ENCODE peak calls at places on chromosomes 2 and 18, in six cellular contexts. E is SK-N-SH, R is A549, W is K562, J is transverse colon, K is tibial nerve. U is an unnamed sample. For H3K4me1, the result is how much of the 10 kb centered on the place peaks cover.

GRCh38 chr2:71291398-71291797 is 40.2 kb upstream of the ZNF638 start:
- DNase-seq in E (no peak), R (no peak), W (no peak), J (no peak), K (no peak), U (no peak)

GRCh38 chr2:39405364-39405763 is 31.7 kb downstream of the MAP4K3 start:
- DNase-seq in E (no peak), R (no peak), W (no peak), J (no peak), K (no peak), U (no peak)

GRCh38 chr2:32061973-32062861 is 1.1 kb upstream of the SPAST start:
- DNase-seq in E (peak), R (no peak), W (peak), J (peak), K (peak), U (peak)

GRCh38 chr18:46334200-46334553 is 230.0 kb downstream of the HAUS1 start:
- DNase-seq in E (no peak), R (no peak), W (no peak), J (no peak), K (no peak), U (no peak)

GRCh38 chr18:31301201-31301655 is 16.7 kb upstream of the DSG1 start:
- DNase-seq in E (no peak), R (peak), W (no peak), J (no peak), K (no peak), U (no peak)

GRCh38 chr2:8148260-8148880 is 533.5 kb upstream of the ID2 start:
- DNase-seq in E (no peak), R (peak), W (no peak), J (peak), K (no peak), U (no peak)

GRCh38 chr2:158191076-158191566 is 89.4 kb downstream of the UPP2 start:
- DNase-seq in E (no peak), R (no peak), W (no peak), J (no peak), K (no peak), U (no peak)

GRCh38 chr18:51170689-51171088 is 26.8 kb downstream of the MEX3C start:
- DNase-seq in E (no peak), R (no peak), W (no peak), J (no peak), K (no peak), U (no peak)

GRCh38 chr2:235642446-235643107 is 148.7 kb downstream of the AGAP1 start:
- DNase-seq in E (peak), R (no peak), W (peak), J (no peak), K (peak), U (no peak)

GRCh38 chr18:57429607-57430165 is 5.5 kb upstream of the ONECUT2 start:
- DNase-seq in E (no peak), R (no peak), W (no peak), J (no peak), K (no peak), U (no peak)

GRCh38 chr2:129464036-129464435 is 515.4 kb upstream of the RAB6C start:
- DNase-seq in E (no peak), R (no peak), W (no peak), J (no peak), K (no peak), U (no peak)

GRCh38 chr2:66034467-66034866 is 400.5 kb upstream of the MEIS1 start:
- DNase-seq in E (no peak), R (no peak), W (no peak), J (no peak), K (no peak), U (no peak)

GRCh38 chr2:66032376-66032775 is 402.5 kb upstream of the MEIS1 start:
- DNase-seq in E (no peak), R (no peak), W (no peak), J (no peak), K (no peak), U (no peak)

DNA sequence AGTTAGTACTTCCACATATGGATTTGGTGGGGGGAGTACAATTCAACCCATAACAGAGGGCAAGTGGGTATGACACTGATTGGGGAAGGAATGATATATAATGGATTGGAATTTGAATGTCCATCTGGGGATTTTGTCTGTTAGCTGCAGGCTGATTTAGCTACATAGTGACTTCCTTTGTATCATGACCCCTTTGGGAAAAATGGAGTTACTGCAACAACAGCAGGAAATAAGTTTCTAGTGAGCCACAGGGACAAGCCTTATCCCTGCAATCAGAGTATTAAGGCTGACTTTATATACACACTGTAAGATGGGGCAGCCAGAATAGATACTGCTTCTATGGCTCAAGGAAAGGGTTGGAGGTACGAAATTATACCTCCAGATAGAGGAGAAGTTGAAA is 404.4 kb upstream of the MEIS1 start:
- DNase-seq in E (peak), R (no peak), W (peak), J (no peak), K (no peak), U (no peak)
- TF ChIP-seq EP300 in E (no peak), R (no peak), W (no peak), J (no peak), K (no peak), U (no peak)

GRCh38 chr2:101331202-101331601 is 22.7 kb upstream of the RNF149 start:
- DNase-seq in E (no peak), R (no peak), W (no peak), J (no peak), K (no peak), U (no peak)
- H3K4me1 ChIP-seq in E (under half), R (under half), W (under half), J (under half), K (under half), U (under half)

GRCh38 chr18:63161728-63162195 is 157.8 kb downstream of the BCL2 start:
- DNase-seq in E (no peak), R (peak), W (peak), J (peak), K (peak), U (peak)

GRCh38 chr18:63159590-63159989 is 160.0 kb downstream of the BCL2 start:
- DNase-seq in E (no peak), R (no peak), W (no peak), J (peak), K (no peak), U (no peak)

GRCh38 chr18:63160172-63160995 is 159.2 kb downstream of the BCL2 start:
- DNase-seq in E (no peak), R (no peak), W (no peak), J (no peak), K (no peak), U (no peak)

GRCh38 chr18:63162271-63163014 is 157.1 kb downstream of the BCL2 start:
- DNase-seq in E (no peak), R (no peak), W (no peak), J (peak), K (no peak), U (peak)

DNA sequence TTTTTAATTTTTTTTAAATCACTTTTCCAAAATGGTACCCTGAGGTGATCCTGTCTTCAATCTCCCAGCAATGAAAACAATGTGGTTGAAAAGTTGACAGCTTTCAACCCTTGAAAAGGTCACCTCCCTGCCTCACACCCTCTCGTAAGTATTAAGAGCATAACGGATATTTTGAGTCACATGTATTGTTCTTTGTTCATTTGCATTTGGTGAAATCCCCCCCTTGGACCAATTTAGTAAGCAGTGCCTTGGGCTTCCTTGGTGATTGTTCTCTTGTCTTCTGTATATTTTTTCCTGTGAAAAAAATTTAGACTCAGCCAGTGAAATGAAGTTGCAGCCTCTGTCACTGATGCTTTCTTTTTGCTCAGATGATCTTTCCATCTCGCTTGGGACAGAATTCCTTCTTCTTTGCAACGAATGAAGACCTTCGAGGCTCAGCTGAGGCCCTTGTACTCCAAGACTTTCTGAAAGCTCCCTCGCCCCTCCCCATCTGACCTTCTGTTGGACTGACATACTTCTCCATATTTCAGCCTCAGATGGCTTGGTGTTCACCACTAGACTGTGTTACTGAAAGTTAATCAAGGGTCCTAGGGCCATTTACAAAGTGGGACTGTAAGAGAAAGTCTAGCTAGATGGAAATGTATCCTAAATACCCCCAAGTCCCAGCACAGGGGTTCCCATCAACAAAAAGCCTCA is 158.4 kb downstream of the BCL2 start:
- DNase-seq in E (no peak), R (no peak), W (no peak), J (no peak), K (no peak), U (no peak)
- TF ChIP-seq EP300 in E (no peak), R (no peak), W (no peak), J (no peak), K (no peak), U (no peak)

DNA sequence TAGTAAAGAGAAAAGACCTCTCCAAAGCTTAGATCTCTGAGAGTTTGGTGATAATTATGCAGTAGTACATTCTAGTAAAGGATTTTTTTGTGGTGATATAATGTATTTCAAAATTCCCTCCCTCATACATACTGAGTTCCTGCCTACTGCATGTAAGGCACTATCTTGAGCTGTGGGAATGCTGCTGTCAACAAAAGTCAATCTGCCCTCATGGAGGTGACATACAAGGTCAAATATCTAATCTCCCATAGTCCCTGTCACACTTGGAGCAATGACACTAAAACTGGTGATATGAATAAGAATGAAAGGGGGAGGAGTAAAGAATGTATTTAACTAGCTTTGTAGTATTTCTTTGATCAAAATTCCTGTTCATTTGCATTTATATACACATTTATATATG is 11.1 kb downstream of the ITGA4 start:
- DNase-seq in E (no peak), R (no peak), W (no peak), J (no peak), K (no peak), U (no peak)
- H3K4me1 ChIP-seq in E (under half), R (under half), W (under half), J (under half), K (under half), U (under half)

GRCh38 chr2:120624056-120624737 is 111.5 kb upstream of the GLI2 start:
- DNase-seq in E (no peak), R (no peak), W (no peak), J (no peak), K (no peak), U (no peak)

GRCh38 chr2:120628248-120628647 is 107.4 kb upstream of the GLI2 start:
- DNase-seq in E (no peak), R (no peak), W (no peak), J (no peak), K (no peak), U (no peak)

GRCh38 chr2:120626566-120626965 is 109.1 kb upstream of the GLI2 start:
- DNase-seq in E (no peak), R (no peak), W (no peak), J (no peak), K (no peak), U (no peak)

GRCh38 chr2:120624738-120625446 is 110.8 kb upstream of the GLI2 start:
- DNase-seq in E (no peak), R (no peak), W (no peak), J (no peak), K (no peak), U (no peak)

DNA sequence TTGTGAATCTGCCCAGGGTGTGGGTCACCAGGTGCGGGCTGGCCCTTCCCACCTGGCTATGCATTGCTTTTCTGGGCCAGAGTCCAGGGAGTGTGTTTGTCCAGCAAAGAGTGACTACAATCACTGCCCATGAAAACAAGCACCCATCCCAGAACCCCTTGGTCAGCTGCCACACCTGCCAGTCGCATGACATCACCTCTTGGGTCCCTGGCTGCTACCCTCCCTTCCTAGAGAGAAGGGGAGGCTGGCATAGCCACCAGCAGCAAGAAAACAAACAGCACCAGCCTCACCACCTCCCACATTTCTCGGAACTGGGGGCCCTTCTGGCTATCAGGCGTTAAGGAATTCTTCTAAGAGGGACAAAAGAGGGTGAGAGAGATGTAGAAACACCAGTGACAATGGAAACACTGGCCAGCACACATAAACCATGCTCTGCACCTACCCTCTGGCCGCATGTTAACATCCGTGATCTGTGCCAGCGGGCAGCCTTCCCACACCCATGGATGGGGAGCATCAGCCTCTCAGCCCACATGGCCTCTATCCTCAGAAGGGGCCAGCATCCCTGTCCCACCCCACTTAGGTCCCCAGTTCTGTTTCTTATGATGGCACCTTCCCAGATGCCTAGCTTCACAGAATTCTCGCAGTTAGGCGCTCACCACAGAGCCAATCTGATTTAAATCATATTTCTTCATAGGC is 109.7 kb upstream of the GLI2 start:
- DNase-seq in E (no peak), R (no peak), W (no peak), J (peak), K (no peak), U (peak)
- TF ChIP-seq EP300 in E (no peak), R (no peak), W (no peak), J (no peak), K (no peak), U (no peak)

GRCh38 chr2:41966431-41966893 is 81.4 kb upstream of the PKDCC start:
- DNase-seq in E (no peak), R (peak), W (no peak), J (peak), K (peak), U (peak)

GRCh38 chr2:41965886-41966285 is 81.9 kb upstream of the PKDCC start:
- DNase-seq in E (no peak), R (peak), W (no peak), J (peak), K (peak), U (no peak)

GRCh38 chr2:41968182-41968578 is 79.6 kb upstream of the PKDCC start:
- DNase-seq in E (no peak), R (no peak), W (no peak), J (no peak), K (no peak), U (no peak)

GRCh38 chr2:41966920-41967319 is 80.9 kb upstream of the PKDCC start:
- DNase-seq in E (no peak), R (peak), W (no peak), J (peak), K (peak), U (no peak)

GRCh38 chr2:41967426-41968181 is 80.2 kb upstream of the PKDCC start:
- DNase-seq in E (no peak), R (peak), W (no peak), J (peak), K (peak), U (no peak)
- H3K4me1 ChIP-seq in E (under half), R (half or more), W (under half), J (half or more), K (half or more), U (half or more)

GRCh38 chr2:30689496-30690125 is 117.6 kb downstream of the CAPN13 start:
- DNase-seq in E (no peak), R (no peak), W (no peak), J (no peak), K (no peak), U (no peak)

GRCh38 chr2:30688956-30689401 is 118.3 kb downstream of the CAPN13 start:
- DNase-seq in E (peak), R (no peak), W (no peak), J (no peak), K (no peak), U (no peak)

GRCh38 chr2:30691091-30691947 is 115.9 kb downstream of the CAPN13 start:
- DNase-seq in E (no peak), R (no peak), W (no peak), J (no peak), K (no peak), U (no peak)

GRCh38 chr2:30691948-30692828 is 115.1 kb downstream of the CAPN13 start:
- DNase-seq in E (no peak), R (peak), W (no peak), J (no peak), K (no peak), U (peak)

GRCh38 chr2:30690126-30690561 is 117.1 kb downstream of the CAPN13 start:
- DNase-seq in E (no peak), R (no peak), W (no peak), J (no peak), K (no peak), U (no peak)
- TF ChIP-seq EP300 in E (no peak), R (no peak), W (no peak), J (peak), K (peak), U (peak)

DNA sequence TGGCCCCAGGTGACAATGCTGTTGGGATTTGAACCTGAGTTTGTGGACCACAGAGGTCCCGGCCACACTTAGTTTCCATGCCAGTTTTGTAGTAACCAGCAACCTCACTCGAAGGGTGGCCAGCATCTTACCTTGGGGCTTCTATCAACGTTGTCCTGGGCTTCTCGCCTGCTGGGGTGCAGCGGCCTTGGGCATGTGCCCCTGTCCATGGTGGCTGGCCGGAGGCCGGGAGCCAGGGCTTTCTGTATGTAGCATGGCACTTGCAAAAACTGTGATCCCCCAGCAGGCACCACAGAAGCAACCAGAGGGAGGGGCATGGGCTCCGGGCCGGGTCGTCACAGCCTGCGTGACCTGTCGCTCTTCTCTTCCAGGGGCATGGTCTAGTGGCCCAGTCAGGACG is 51.7 kb downstream of the ODC1 start:
- DNase-seq in E (no peak), R (no peak), W (no peak), J (no peak), K (no peak), U (no peak)
- H3K4me1 ChIP-seq in E (under half), R (under half), W (under half), J (under half), K (under half), U (half or more)

GRCh38 chr2:53303012-53303578 is 464.5 kb upstream of the CHAC2 start:
- DNase-seq in E (no peak), R (no peak), W (no peak), J (no peak), K (no peak), U (no peak)
- TF ChIP-seq EP300 in E (no peak), R (no peak), W (no peak), J (no peak), K (no peak), U (no peak)